ENCODE peak calls at places on chromosome 17, in six cellular contexts. Q, I, S, X, A and K are unnamed samples.

GRCh38 chr17:8283356-8283755 is 5.1 kb upstream of the RANGRF start:
- DNase-seq in X (no peak), I (no peak), S (no peak), Q (no peak), A (no peak), K (no peak)

GRCh38 chr17:18033442-18034099 is 5.4 kb downstream of the ATPAF2 start:
- DNase-seq in S (no peak), X (peak), Q (no peak), I (no peak), A (peak), K (no peak)

GRCh38 chr17:55062921-55063320 is 94.4 kb downstream of the STXBP4 start:
- DNase-seq in I (no peak), S (no peak), Q (no peak), X (no peak), A (no peak), K (no peak)

GRCh38 chr17:31967643-31968042 is 30.8 kb downstream of the SUZ12 start:
- DNase-seq in X (no peak), Q (no peak), I (no peak), A (no peak), S (no peak), K (no peak)

GRCh38 chr17:68398731-68399637 is 58.3 kb downstream of the WIPI1 start:
- DNase-seq in A (no peak), Q (peak), S (peak), I (peak), X (no peak), K (peak)

GRCh38 chr17:50394711-50395110 is 2.6 kb downstream of the LRRC59 start:
- DNase-seq in A (no peak), Q (no peak), S (no peak), I (no peak), X (no peak), K (no peak)

GRCh38 chr17:35257080-35257701 is 14.3 kb downstream of the SLFN5 start:
- DNase-seq in X (no peak), S (peak), A (no peak), Q (no peak), I (peak), K (no peak)

GRCh38 chr17:70661342-70662222 is 492.2 kb downstream of the KCNJ2 start:
- DNase-seq in Q (no peak), S (no peak), A (no peak), I (peak), X (no peak), K (no peak)

GRCh38 chr17:32813021-32813420 is 63.9 kb downstream of the MYO1D start:
- DNase-seq in Q (no peak), I (no peak), A (no peak), X (no peak), S (no peak), K (no peak)

GRCh38 chr17:63082952-63083351 is 116.9 kb downstream of the TANC2 start:
- DNase-seq in Q (no peak), S (no peak), A (no peak), X (no peak), I (no peak), K (no peak)

GRCh38 chr17:76572201-76572910 is 13.3 kb downstream of the ST6GALNAC2 start:
- DNase-seq in I (no peak), Q (no peak), S (no peak), X (no peak), A (no peak), K (no peak)

GRCh38 chr17:50118828-50119218 is 11.1 kb downstream of the SAMD14 start:
- DNase-seq in I (no peak), Q (no peak), S (no peak), X (no peak), A (no peak), K (no peak)